ENCODE peak calls at places on chromosomes 6 and 20, in five cellular contexts. One of them, this sample, is unnamed.

GRCh38 chr20:2178328-2179232 is 77.0 kb downstream of the STK35 start:
- DNase-seq in lower leg skin: no peak
- DNase-seq in cardiac fibroblast: peak; percentile 45
- DNase-seq in iPS-NIHi11: no peak
- DNase-seq in progenitor cell of endocrine pancreas: no peak
- DNase-seq in this sample: no peak

GRCh38 chr6:129251669-129252376 is 368.9 kb downstream of the LAMA2 start:
- DNase-seq in lower leg skin: peak; percentile 42
- DNase-seq in cardiac fibroblast: peak; percentile 85
- DNase-seq in iPS-NIHi11: peak; percentile 61
- DNase-seq in progenitor cell of endocrine pancreas: peak; percentile 42
- DNase-seq in this sample: peak; percentile 71

GRCh38 chr6:125251516-125252229 is 50.1 kb downstream of the HDDC2 start:
- DNase-seq in lower leg skin: no peak
- DNase-seq in cardiac fibroblast: no peak
- DNase-seq in iPS-NIHi11: peak; percentile 26
- DNase-seq in progenitor cell of endocrine pancreas: no peak
- DNase-seq in this sample: peak; percentile 30

GRCh38 chr6:105452376-105452775 is 49.5 kb upstream of the PREP start:
- DNase-seq in lower leg skin: no peak
- DNase-seq in cardiac fibroblast: no peak
- DNase-seq in iPS-NIHi11: no peak
- DNase-seq in progenitor cell of endocrine pancreas: no peak
- DNase-seq in this sample: no peak

GRCh38 chr6:134995536-134995935 is 45.6 kb upstream of the ALDH8A1 start:
- DNase-seq in lower leg skin: no peak
- DNase-seq in cardiac fibroblast: peak; percentile 23
- DNase-seq in iPS-NIHi11: no peak
- DNase-seq in progenitor cell of endocrine pancreas: no peak
- DNase-seq in this sample: no peak

GRCh38 chr20:4230651-4231050 is 215.3 kb upstream of the RNF24 start:
- DNase-seq in lower leg skin: no peak
- DNase-seq in cardiac fibroblast: no peak
- DNase-seq in iPS-NIHi11: peak; percentile 46
- DNase-seq in progenitor cell of endocrine pancreas: no peak
- DNase-seq in this sample: no peak

GRCh38 chr6:81911446-81911845 is 159.0 kb upstream of the TENT5A start:
- DNase-seq in lower leg skin: no peak
- DNase-seq in cardiac fibroblast: no peak
- DNase-seq in iPS-NIHi11: no peak
- DNase-seq in progenitor cell of endocrine pancreas: no peak
- DNase-seq in this sample: no peak

GRCh38 chr20:40600441-40601235 is 88.4 kb downstream of the MAFB start:
- DNase-seq in lower leg skin: no peak
- DNase-seq in cardiac fibroblast: no peak
- DNase-seq in iPS-NIHi11: no peak
- DNase-seq in progenitor cell of endocrine pancreas: no peak
- DNase-seq in this sample: no peak

GRCh38 chr20:32052792-32053362 is 835 bp downstream of the HCK start:
- DNase-seq in lower leg skin: peak; percentile 30
- DNase-seq in cardiac fibroblast: no peak
- DNase-seq in iPS-NIHi11: peak; percentile 68
- DNase-seq in progenitor cell of endocrine pancreas: no peak
- DNase-seq in this sample: no peak

GRCh38 chr20:54267510-54268003 is 59.7 kb downstream of the PFDN4 start:
- DNase-seq in lower leg skin: no peak
- DNase-seq in cardiac fibroblast: peak; percentile 20
- DNase-seq in iPS-NIHi11: no peak
- DNase-seq in progenitor cell of endocrine pancreas: no peak
- DNase-seq in this sample: no peak

GRCh38 chr6:149405823-149406765 is 6.0 kb downstream of the SUMO4 start:
- DNase-seq in lower leg skin: no peak
- DNase-seq in cardiac fibroblast: peak; percentile 42
- DNase-seq in iPS-NIHi11: no peak
- DNase-seq in progenitor cell of endocrine pancreas: no peak
- DNase-seq in this sample: no peak

GRCh38 chr6:77040566-77041195 is 422.6 kb downstream of the HTR1B start:
- DNase-seq in lower leg skin: no peak
- DNase-seq in cardiac fibroblast: no peak
- DNase-seq in iPS-NIHi11: no peak
- DNase-seq in progenitor cell of endocrine pancreas: no peak
- DNase-seq in this sample: no peak

GRCh38 chr6:41028618-41029486 is 10.2 kb downstream of the UNC5CL start:
- DNase-seq in lower leg skin: no peak
- DNase-seq in cardiac fibroblast: no peak
- DNase-seq in iPS-NIHi11: no peak
- DNase-seq in progenitor cell of endocrine pancreas: no peak
- DNase-seq in this sample: peak; percentile 22

GRCh38 chr6:35638679-35639078 is 50.0 kb downstream of the FKBP5 start:
- DNase-seq in lower leg skin: no peak
- DNase-seq in cardiac fibroblast: no peak
- DNase-seq in iPS-NIHi11: no peak
- DNase-seq in progenitor cell of endocrine pancreas: no peak
- DNase-seq in this sample: no peak

GRCh38 chr6:18432180-18432579 is 45.0 kb downstream of the RNF144B start:
- DNase-seq in lower leg skin: no peak
- DNase-seq in cardiac fibroblast: peak; percentile 0
- DNase-seq in iPS-NIHi11: no peak
- DNase-seq in progenitor cell of endocrine pancreas: no peak
- DNase-seq in this sample: no peak

GRCh38 chr6:125094563-125094962 is 59.0 kb upstream of the TPD52L1 start:
- DNase-seq in lower leg skin: no peak
- DNase-seq in cardiac fibroblast: peak; percentile 19
- DNase-seq in iPS-NIHi11: no peak
- DNase-seq in progenitor cell of endocrine pancreas: no peak
- DNase-seq in this sample: no peak

GRCh38 chr6:93389192-93389591 is 30.2 kb downstream of the EPHA7 start:
- DNase-seq in lower leg skin: no peak
- DNase-seq in cardiac fibroblast: peak; percentile 1
- DNase-seq in iPS-NIHi11: no peak
- DNase-seq in progenitor cell of endocrine pancreas: no peak
- DNase-seq in this sample: no peak

GRCh38 chr6:140388141-140388802 is 1013.8 kb upstream of the CITED2 start:
- DNase-seq in lower leg skin: no peak
- DNase-seq in cardiac fibroblast: no peak
- DNase-seq in iPS-NIHi11: no peak
- DNase-seq in progenitor cell of endocrine pancreas: no peak
- DNase-seq in this sample: no peak

GRCh38 chr6:100904316-100904715 is 23.2 kb upstream of the ASCC3 start:
- DNase-seq in lower leg skin: no peak
- DNase-seq in cardiac fibroblast: no peak
- DNase-seq in iPS-NIHi11: no peak
- DNase-seq in progenitor cell of endocrine pancreas: no peak
- DNase-seq in this sample: no peak

GRCh38 chr6:35919085-35919826 is 1.6 kb downstream of the SRPK1 start:
- DNase-seq in lower leg skin: no peak
- DNase-seq in cardiac fibroblast: no peak
- DNase-seq in iPS-NIHi11: peak; percentile 33
- DNase-seq in progenitor cell of endocrine pancreas: no peak
- DNase-seq in this sample: no peak

GRCh38 chr20:12882832-12883506 is 125.8 kb upstream of the SPTLC3 start:
- DNase-seq in lower leg skin: no peak
- DNase-seq in cardiac fibroblast: peak; percentile 45
- DNase-seq in iPS-NIHi11: no peak
- DNase-seq in progenitor cell of endocrine pancreas: no peak
- DNase-seq in this sample: no peak

GRCh38 chr20:38177201-38177600 is 12.1 kb upstream of the TGM2 start:
- DNase-seq in lower leg skin: no peak
- DNase-seq in cardiac fibroblast: no peak
- DNase-seq in iPS-NIHi11: no peak
- DNase-seq in progenitor cell of endocrine pancreas: no peak
- DNase-seq in this sample: no peak

GRCh38 chr6:27863962-27864905 is 48.0 kb downstream of the OR2B2 start:
- DNase-seq in lower leg skin: peak; percentile 21
- DNase-seq in cardiac fibroblast: peak; percentile 34
- DNase-seq in iPS-NIHi11: no peak
- DNase-seq in progenitor cell of endocrine pancreas: no peak
- DNase-seq in this sample: no peak

GRCh38 chr6:150584596-150584995 is 15.1 kb upstream of the PLEKHG1 start:
- DNase-seq in lower leg skin: no peak
- DNase-seq in cardiac fibroblast: no peak
- DNase-seq in iPS-NIHi11: no peak
- DNase-seq in progenitor cell of endocrine pancreas: no peak
- DNase-seq in this sample: no peak

GRCh38 chr6:149056777-149057463 is 260.6 kb upstream of the TAB2 start:
- DNase-seq in lower leg skin: no peak
- DNase-seq in cardiac fibroblast: no peak
- DNase-seq in iPS-NIHi11: no peak
- DNase-seq in progenitor cell of endocrine pancreas: no peak
- DNase-seq in this sample: no peak

GRCh38 chr6:7640607-7641577 is 50.9 kb downstream of the SNRNP48 start:
- DNase-seq in lower leg skin: no peak
- DNase-seq in cardiac fibroblast: peak; percentile 60
- DNase-seq in iPS-NIHi11: no peak
- DNase-seq in progenitor cell of endocrine pancreas: no peak
- DNase-seq in this sample: no peak

GRCh38 chr6:37089783-37090182 is 80.2 kb upstream of the PIM1 start:
- DNase-seq in lower leg skin: no peak
- DNase-seq in cardiac fibroblast: no peak
- DNase-seq in iPS-NIHi11: no peak
- DNase-seq in progenitor cell of endocrine pancreas: no peak
- DNase-seq in this sample: no peak

GRCh38 chr20:47680804-47681529 is 104.3 kb downstream of the SULF2 start:
- DNase-seq in lower leg skin: no peak
- DNase-seq in cardiac fibroblast: no peak
- DNase-seq in iPS-NIHi11: no peak
- DNase-seq in progenitor cell of endocrine pancreas: no peak
- DNase-seq in this sample: no peak

GRCh38 chr6:117222861-117223260 is 42.5 kb upstream of the VGLL2 start:
- DNase-seq in lower leg skin: no peak
- DNase-seq in cardiac fibroblast: no peak
- DNase-seq in iPS-NIHi11: no peak
- DNase-seq in progenitor cell of endocrine pancreas: no peak
- DNase-seq in this sample: no peak

GRCh38 chr6:137697267-137697938 is 169.7 kb upstream of the TNFAIP3 start:
- DNase-seq in lower leg skin: no peak
- DNase-seq in cardiac fibroblast: peak; percentile 75
- DNase-seq in iPS-NIHi11: peak; percentile 55
- DNase-seq in progenitor cell of endocrine pancreas: no peak
- DNase-seq in this sample: no peak

GRCh38 chr20:60407011-60407771 is 449.0 kb downstream of the CDH26 start:
- DNase-seq in lower leg skin: no peak
- DNase-seq in cardiac fibroblast: no peak
- DNase-seq in iPS-NIHi11: no peak
- DNase-seq in progenitor cell of endocrine pancreas: no peak
- DNase-seq in this sample: no peak

GRCh38 chr20:61802721-61803311 is 262.9 kb downstream of the TAF4 start:
- DNase-seq in lower leg skin: no peak
- DNase-seq in cardiac fibroblast: no peak
- DNase-seq in iPS-NIHi11: no peak
- DNase-seq in progenitor cell of endocrine pancreas: no peak
- DNase-seq in this sample: no peak

GRCh38 chr6:14642842-14643241 is 525.3 kb downstream of the CD83 start:
- DNase-seq in lower leg skin: no peak
- DNase-seq in cardiac fibroblast: no peak
- DNase-seq in iPS-NIHi11: no peak
- DNase-seq in progenitor cell of endocrine pancreas: no peak
- DNase-seq in this sample: no peak

GRCh38 chr6:115838763-115839401 is 221.8 kb downstream of the FRK start:
- DNase-seq in lower leg skin: no peak
- DNase-seq in cardiac fibroblast: peak; percentile 31
- DNase-seq in iPS-NIHi11: peak; percentile 62
- DNase-seq in progenitor cell of endocrine pancreas: no peak
- DNase-seq in this sample: peak; percentile 69

GRCh38 chr6:30685977-30686907 is at the start of gene PPP1R18:
- DNase-seq in lower leg skin: peak; percentile 79
- DNase-seq in cardiac fibroblast: peak; percentile 77
- DNase-seq in iPS-NIHi11: peak; percentile 73
- DNase-seq in progenitor cell of endocrine pancreas: peak; percentile 21
- DNase-seq in this sample: peak; percentile 39

GRCh38 chr20:60262967-60263603 is 304.9 kb downstream of the CDH26 start:
- DNase-seq in lower leg skin: no peak
- DNase-seq in cardiac fibroblast: no peak
- DNase-seq in iPS-NIHi11: peak; percentile 82
- DNase-seq in progenitor cell of endocrine pancreas: no peak
- DNase-seq in this sample: peak; percentile 63

This sample was measured in HEK293T.